ENCODE peak calls at places on chromosomes 7 and 10, in ten cellular contexts. P is neural progenitor cell; Z is CD8-positive, alpha-beta T cell; O is aorta; C is neuronal stem cell; Q is uterus; L is tibial artery; G is HCT116; M is heart right ventricle; J is mucosa of descending colon. K is an unnamed sample. For H3K4me1 and H3K36me3, the result is how much of the 10 kb centered on the place peaks cover.

GRCh38 chr10:366186-366585 is 230.9 kb downstream of the ZMYND11 start:
- DNase-seq in G (no peak), L (no peak), Z (no peak), Q (no peak), C (no peak), J (no peak), O (no peak), P (no peak), M (no peak), K (no peak)

GRCh38 chr10:13613519-13613918 is 26.8 kb downstream of the PRPF18 start:
- DNase-seq in Q (no peak), O (no peak), P (peak), G (no peak), C (no peak), J (no peak), L (no peak), M (no peak), Z (no peak), K (no peak)

GRCh38 chr10:31320598-31321211 is 1.7 kb downstream of the ZEB1 start:
- DNase-seq in J (peak), C (peak), G (no peak), Z (peak), L (peak), Q (peak), O (peak), M (peak), P (peak), K (no peak)

GRCh38 chr10:72904806-72905205 is 11.3 kb downstream of the OIT3 start:
- DNase-seq in M (no peak), Z (no peak), O (no peak), C (no peak), P (no peak), L (no peak), G (no peak), J (no peak), Q (no peak), K (no peak)

GRCh38 chr10:89274928-89275327 is 23.4 kb upstream of the LIPA start:
- DNase-seq in G (no peak), P (no peak), Q (no peak), L (no peak), M (no peak), C (no peak), Z (no peak), J (no peak), O (no peak), K (no peak)

GRCh38 chr7:28389504-28390385 is 22.6 kb upstream of the CREB5 start:
- DNase-seq in G (peak), Q (no peak), L (no peak), Z (no peak), O (no peak), P (peak), M (peak), J (no peak), C (peak), K (no peak)

GRCh38 chr7:74483402-74484336 is 30.0 kb downstream of the GTF2IRD1 start:
- DNase-seq in Q (no peak), G (no peak), M (no peak), O (no peak), J (no peak), L (no peak), Z (no peak), C (no peak), P (no peak), K (no peak)

GRCh38 chr10:78714225-78714624 is 354.5 kb upstream of the ZMIZ1 start:
- DNase-seq in Q (no peak), C (no peak), M (no peak), L (no peak), Z (no peak), J (no peak), P (no peak), O (no peak), G (no peak), K (no peak)

GRCh38 chr10:112580267-112580666 is 133.3 kb downstream of the VTI1A start:
- DNase-seq in L (no peak), G (no peak), P (no peak), O (no peak), M (no peak), J (no peak), Q (no peak), Z (no peak), C (no peak), K (no peak)

GRCh38 chr7:45391618-45392451 is 182.3 kb upstream of the ADCY1 start:
- DNase-seq in J (no peak), P (no peak), Z (no peak), Q (no peak), C (no peak), L (no peak), G (no peak), M (no peak), O (no peak), K (no peak)

GRCh38 chr7:88480901-88481300 is 174.2 kb upstream of the STEAP4 start:
- DNase-seq in J (peak), Z (no peak), Q (no peak), O (no peak), G (no peak), P (no peak), C (no peak), L (no peak), M (no peak), K (no peak)

GRCh38 chr10:72449842-72450495 is 95.2 kb upstream of the DNAJB12 start:
- DNase-seq in P (no peak), Z (no peak), O (no peak), Q (no peak), M (no peak), J (no peak), C (no peak), L (no peak), G (no peak), K (no peak)

GRCh38 chr10:110648743-110649651 is 4.9 kb downstream of the RBM20 start:
- DNase-seq in G (no peak), Z (no peak), M (no peak), Q (no peak), P (no peak), O (no peak), L (no peak), C (no peak), J (no peak), K (no peak)

GRCh38 chr7:155792999-155793560 is 19.2 kb downstream of the SHH start:
- DNase-seq in O (no peak), L (no peak), P (no peak), G (no peak), C (no peak), J (no peak), Q (no peak), M (no peak), Z (no peak), K (no peak)

GRCh38 chr7:141701489-141702046 is 398 bp downstream of the DENND11 start:
- DNase-seq in P (peak), G (no peak), Z (peak), C (peak), Q (peak), M (peak), L (peak), J (peak), O (peak), K (peak)

GRCh38 chr7:5598769-5599371 is 175.2 kb upstream of the TNRC18 start:
- DNase-seq in G (no peak), Z (no peak), C (no peak), O (no peak), M (no peak), Q (no peak), J (peak), P (peak), L (no peak), K (no peak)

GRCh38 chr10:128042131-128042610 is 84.1 kb downstream of the MKI67 start:
- DNase-seq in J (no peak), P (no peak), C (no peak), Q (no peak), O (peak), M (no peak), G (no peak), Z (no peak), L (no peak), K (no peak)

GRCh38 chr7:29508608-29509007 is 55.0 kb upstream of the PRR15 start:
- DNase-seq in P (no peak), J (no peak), M (peak), L (no peak), O (no peak), Q (no peak), C (no peak), G (no peak), Z (no peak), K (no peak)

GRCh38 chr10:86049442-86049841 is 317.2 kb downstream of the GRID1 start:
- DNase-seq in Z (no peak), J (no peak), G (no peak), C (no peak), P (no peak), M (peak), Q (no peak), O (no peak), L (no peak), K (no peak)

GRCh38 chr7:155948423-155948822 is 136.2 kb upstream of the SHH start:
- DNase-seq in P (no peak), C (no peak), G (no peak), L (no peak), J (no peak), M (no peak), O (no peak), Z (no peak), Q (no peak), K (no peak)

GRCh38 chr10:97566338-97566986 is 6.1 kb upstream of the ANKRD2 start:
- DNase-seq in P (no peak), M (no peak), Z (no peak), J (no peak), Q (no peak), G (no peak), C (no peak), O (no peak), L (no peak), K (peak)

GRCh38 chr10:77613476-77614130 is 24.0 kb downstream of the KCNMA1 start:
- DNase-seq in L (no peak), J (no peak), G (no peak), P (peak), Z (no peak), M (no peak), O (no peak), Q (no peak), C (no peak), K (no peak)

GRCh38 chr10:72009430-72010081 is 45.4 kb downstream of the CHST3 start:
- DNase-seq in Q (peak), M (peak), C (peak), O (peak), P (peak), L (peak), J (peak), Z (no peak), G (no peak), K (peak)

GRCh38 chr7:125599387-125599786 is 669.8 kb upstream of the POT1 start:
- DNase-seq in L (no peak), P (peak), Z (no peak), Q (no peak), M (no peak), J (no peak), O (no peak), C (no peak), G (no peak), K (no peak)

GRCh38 chr7:120825152-120825551 is 32.8 kb downstream of the TSPAN12 start:
- DNase-seq in L (no peak), P (no peak), C (no peak), Q (no peak), G (no peak), Z (no peak), J (no peak), O (no peak), M (no peak), K (no peak)

GRCh38 chr10:96415896-96416554 is 57.2 kb upstream of the OPALIN start:
- DNase-seq in L (no peak), P (no peak), J (no peak), M (no peak), O (no peak), Q (no peak), Z (no peak), C (no peak), G (no peak), K (no peak)

GRCh38 chr7:150375662-150376521 is 3.2 kb upstream of the ZNF775 start:
- DNase-seq in G (no peak), C (no peak), L (no peak), P (peak), M (no peak), Z (peak), Q (no peak), J (no peak), O (no peak), K (peak)
- H3K4me1 ChIP-seq in G (under half), C (under half), L (under half), P (under half), M (half or more), Z (under half), Q (under half), J (half or more), O (under half), K (under half)

GRCh38 chr10:124728830-124729661 is 15.1 kb downstream of the FAM53B start:
- DNase-seq in Q (peak), P (no peak), L (no peak), Z (no peak), G (no peak), C (no peak), M (no peak), J (peak), O (no peak), K (peak)
- H3K36me3 ChIP-seq in Q (under half), P (under half), L (under half), Z (under half), G (under half), C (under half), M (under half), J (under half), O (under half), K (under half)

GRCh38 chr10:130463104-130463875 is 327.1 kb downstream of the GLRX3 start:
- DNase-seq in M (no peak), P (no peak), G (no peak), L (no peak), Z (no peak), J (no peak), C (no peak), Q (no peak), O (no peak), K (peak)

GRCh38 chr10:130463876-130464360 is 327.7 kb downstream of the GLRX3 start:
- DNase-seq in Q (no peak), L (no peak), M (no peak), J (no peak), Z (no peak), C (no peak), G (no peak), O (no peak), P (no peak), K (no peak)

GRCh38 chr10:130459851-130460490 is 323.8 kb downstream of the GLRX3 start:
- DNase-seq in C (no peak), Q (no peak), J (no peak), M (no peak), L (no peak), Z (no peak), G (no peak), P (no peak), O (no peak), K (no peak)

GRCh38 chr10:130459011-130459410 is 322.8 kb downstream of the GLRX3 start:
- DNase-seq in M (no peak), O (no peak), G (no peak), J (no peak), Z (no peak), P (no peak), C (no peak), L (no peak), Q (no peak), K (no peak)

DNA sequence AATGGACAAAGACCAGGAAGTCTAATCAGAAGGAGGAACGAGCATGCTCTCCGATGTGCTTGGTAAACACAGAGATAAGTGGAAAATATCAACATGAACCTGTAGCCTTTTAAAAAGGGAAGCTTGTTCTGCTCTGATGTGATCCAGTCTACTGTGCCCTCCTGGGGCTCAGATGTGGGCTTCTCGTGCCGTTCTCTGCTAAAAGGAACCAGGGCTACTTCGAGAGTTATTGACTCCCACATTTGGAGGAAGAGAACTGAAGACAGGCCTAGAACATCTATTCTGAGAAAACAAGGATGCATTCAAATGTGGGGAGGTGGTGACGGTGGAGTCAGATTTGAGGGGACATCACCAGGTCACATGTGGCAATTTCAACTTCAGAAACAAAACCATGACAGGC is 325.4 kb downstream of the GLRX3 start:
- DNase-seq in Q (no peak), O (no peak), M (no peak), J (no peak), C (no peak), P (no peak), Z (no peak), G (no peak), L (no peak), K (no peak)
- H3K4me1 ChIP-seq in Q (under half), O (under half), M (under half), J (under half), C (under half), P (under half), Z (under half), G (under half), L (under half), K (under half)

GRCh38 chr10:64637939-64638338 is 1116.7 kb downstream of the REEP3 start:
- DNase-seq in G (no peak), C (no peak), M (no peak), O (no peak), J (no peak), Z (no peak), P (no peak), Q (no peak), L (no peak), K (no peak)

GRCh38 chr10:64630534-64630933 is 1109.3 kb downstream of the REEP3 start:
- DNase-seq in O (no peak), M (no peak), Q (no peak), J (no peak), G (no peak), L (no peak), C (no peak), P (peak), Z (no peak), K (no peak)

GRCh38 chr10:64636461-64636860 is 1115.3 kb downstream of the REEP3 start:
- DNase-seq in Z (no peak), Q (no peak), G (no peak), L (no peak), J (no peak), C (no peak), O (no peak), M (no peak), P (no peak), K (no peak)

DNA sequence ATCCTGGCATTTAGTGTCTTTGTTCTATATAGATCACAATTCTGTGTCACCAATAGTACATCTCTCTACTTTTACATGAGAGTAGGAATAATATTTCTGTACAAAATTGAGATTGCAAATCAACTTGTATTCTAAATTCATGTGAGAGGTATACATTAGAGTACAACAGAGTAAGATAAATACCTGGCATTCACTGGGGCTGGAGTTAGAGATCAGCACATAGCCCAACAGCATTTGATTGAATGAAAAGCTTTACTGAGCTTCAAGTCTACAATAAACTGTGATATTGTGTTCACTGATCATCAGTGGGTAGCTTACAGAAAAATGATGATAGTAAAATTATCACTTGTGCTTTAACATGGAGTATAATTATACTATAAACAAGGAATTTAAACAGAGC is 1114.7 kb downstream of the REEP3 start:
- DNase-seq in O (no peak), C (no peak), L (no peak), Z (no peak), Q (no peak), M (no peak), G (no peak), J (no peak), P (no peak), K (no peak)
- H3K36me3 ChIP-seq in O (under half), C (under half), L (under half), Z (under half), Q (under half), M (under half), G (under half), J (under half), P (under half), K (under half)